ENCODE peak calls at places on chromosomes 2 and 18, in six cellular contexts. H is K562, G is HepG2, X is HCT116, P is H1, Z is GM12878. D is an unnamed sample.
A peak's percentile ranks its signal among the peaks of the same experiment; 100 is the strongest.

GRCh38 chr2:62724886-62725711 is 19.6 kb downstream of the EHBP1 start:
- DNase-seq in Z (no peak), G (no peak), X (peak; percentile 22), H (peak; percentile 15), P (no peak), D (peak; percentile 16)

GRCh38 chr2:144217853-144218633 is 301.9 kb downstream of the ZEB2 start:
- DNase-seq in X (no peak), G (no peak), P (no peak), Z (no peak), H (no peak), D (no peak)

GRCh38 chr2:48415765-48416515 is 114.0 kb upstream of the STON1 start:
- DNase-seq in P (no peak), Z (no peak), G (peak; percentile 88), H (no peak), X (no peak), D (peak; percentile 49)

GRCh38 chr2:150549381-150549780 is 61.9 kb upstream of the RND3 start:
- DNase-seq in X (no peak), P (no peak), G (no peak), Z (no peak), H (no peak), D (no peak)

GRCh38 chr2:63040586-63040985 is 10.0 kb upstream of the OTX1 start:
- DNase-seq in Z (no peak), P (no peak), G (no peak), X (no peak), H (no peak), D (no peak)

GRCh38 chr2:58098254-58099096 is 51.9 kb downstream of the VRK2 start:
- DNase-seq in H (no peak), G (no peak), P (no peak), Z (no peak), X (no peak), D (no peak)

GRCh38 chr2:75465317-75465998 is 95.3 kb downstream of the EVA1A start:
- DNase-seq in X (no peak), P (no peak), Z (no peak), H (no peak), G (peak; percentile 61), D (no peak)

GRCh38 chr2:236768393-236769140 is 198.9 kb downstream of the ACKR3 start:
- DNase-seq in P (no peak), X (no peak), Z (no peak), G (no peak), H (no peak), D (no peak)

GRCh38 chr2:222779145-222779832 is 81.5 kb upstream of the ACSL3 start:
- DNase-seq in P (no peak), X (no peak), Z (no peak), G (no peak), H (no peak), D (no peak)

GRCh38 chr2:67018318-67018717 is 378.8 kb upstream of the ETAA1 start:
- DNase-seq in G (no peak), H (no peak), X (no peak), Z (no peak), P (no peak), D (no peak)

GRCh38 chr18:33841221-33841967 is 263.4 kb downstream of the ASXL3 start:
- DNase-seq in P (no peak), G (no peak), X (no peak), Z (no peak), H (no peak), D (no peak)

GRCh38 chr2:74910245-74910644 is 48.2 kb upstream of the POLE4 start:
- DNase-seq in H (no peak), Z (no peak), X (no peak), P (no peak), G (no peak), D (no peak)

GRCh38 chr2:118845005-118845842 is 2.2 kb downstream of the EN1 start:
- DNase-seq in P (no peak), H (peak; percentile 49), Z (no peak), X (no peak), G (no peak), D (no peak)

GRCh38 chr2:138121769-138122661 is 157.7 kb downstream of the HNMT start:
- DNase-seq in X (no peak), Z (no peak), H (no peak), P (no peak), G (peak; percentile 49), D (no peak)

GRCh38 chr2:234661146-234661545 is 164.3 kb upstream of the ARL4C start:
- DNase-seq in Z (no peak), P (no peak), H (no peak), G (no peak), X (no peak), D (no peak)

GRCh38 chr2:85266424-85267041 is 61.3 kb downstream of the TGOLN2 start:
- DNase-seq in Z (no peak), P (no peak), X (peak; percentile 42), G (peak; percentile 70), H (peak; percentile 87), D (no peak)

GRCh38 chr2:69917854-69918253 is 2.9 kb downstream of the MXD1 start:
- DNase-seq in P (no peak), H (no peak), Z (no peak), G (no peak), X (peak; percentile 10), D (no peak)

GRCh38 chr2:188158337-188159100 is 133.2 kb upstream of the GULP1 start:
- DNase-seq in P (no peak), G (no peak), Z (no peak), X (no peak), H (no peak), D (no peak)

GRCh38 chr2:181952413-181953226 is 33.0 kb upstream of the PPP1R1C start:
- DNase-seq in Z (no peak), P (no peak), H (no peak), G (no peak), X (no peak), D (no peak)

GRCh38 chr2:215764441-215765048 is 248.8 kb downstream of the MREG start:
- DNase-seq in Z (no peak), P (no peak), H (peak; percentile 14), X (no peak), G (no peak), D (no peak)

GRCh38 chr18:62577748-62578147 is 54.9 kb downstream of the ZCCHC2 start:
- DNase-seq in P (no peak), H (no peak), X (no peak), Z (no peak), G (no peak), D (no peak)
- H3K4me3 ChIP-seq in P (no peak overlapping the region), H (no peak overlapping the region), X (no peak overlapping the region), Z (no peak overlapping the region), G (no peak overlapping the region), D (no peak overlapping the region)

GRCh38 chr2:220219371-220219770 is 591.9 kb downstream of the SLC4A3 start:
- DNase-seq in X (no peak), H (no peak), G (no peak), P (no peak), Z (no peak), D (no peak)
- TF ChIP-seq ZNF274 in X (no peak), H (no peak), G (no peak), P (no peak), Z (no peak), D (no peak)

GRCh38 chr18:80171190-80171872 is 62.3 kb downstream of the ADNP2 start:
- DNase-seq in H (peak; percentile 78), X (no peak), G (no peak), Z (no peak), P (no peak), D (no peak)
- H3K4me3 ChIP-seq in H (no peak overlapping the region), X (no peak overlapping the region), G (no peak overlapping the region), Z (no peak overlapping the region), P (no peak overlapping the region), D (no peak overlapping the region)

GRCh38 chr2:96856776-96857673 is 791 bp downstream of the ANKRD39 start:
- DNase-seq in Z (no peak), G (peak; percentile 47), H (no peak), X (no peak), P (no peak), D (no peak)
- TF ChIP-seq ZNF274 in Z (no peak), G (no peak), H (no peak), X (no peak), P (no peak), D (no peak)

DNA sequence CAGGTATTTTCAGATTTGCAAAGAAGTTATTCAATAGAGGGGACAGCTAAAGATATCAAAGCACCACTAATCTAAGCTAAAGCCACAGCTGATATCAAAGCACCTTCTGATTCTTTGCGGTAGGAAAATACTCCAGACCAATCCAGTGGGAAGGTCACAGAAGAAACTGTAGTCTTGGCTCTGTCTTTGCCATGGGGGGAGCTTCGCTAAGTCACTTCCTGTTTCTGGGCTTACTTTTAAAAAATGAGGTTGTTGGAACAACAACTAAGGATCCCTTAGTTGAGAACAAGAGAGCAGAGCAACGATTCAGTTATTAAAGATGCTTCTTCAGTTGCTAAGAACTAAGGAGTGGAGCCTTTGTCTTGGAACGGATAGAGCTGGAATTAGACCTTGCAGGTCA is 12.2 kb downstream of the LPIN1 start:
- DNase-seq in X (no peak), H (no peak), P (no peak), Z (no peak), G (no peak), D (no peak)
- H3K4me3 ChIP-seq in X (no peak overlapping the region), H (no peak overlapping the region), P (no peak overlapping the region), Z (no peak overlapping the region), G (no peak overlapping the region), D (no peak overlapping the region)

GRCh38 chr2:65541773-65542172 is 109.4 kb upstream of the SPRED2 start:
- DNase-seq in G (no peak), X (no peak), P (no peak), Z (no peak), H (no peak), D (no peak)

GRCh38 chr2:65549262-65550036 is 117.0 kb upstream of the SPRED2 start:
- DNase-seq in H (no peak), P (no peak), Z (no peak), X (no peak), G (no peak), D (no peak)

GRCh38 chr2:65548571-65549261 is 116.3 kb upstream of the SPRED2 start:
- DNase-seq in G (no peak), P (no peak), X (no peak), Z (no peak), H (no peak), D (no peak)

GRCh38 chr2:65546406-65546805 is 114.0 kb upstream of the SPRED2 start:
- DNase-seq in G (no peak), P (no peak), H (no peak), X (no peak), Z (no peak), D (no peak)

DNA sequence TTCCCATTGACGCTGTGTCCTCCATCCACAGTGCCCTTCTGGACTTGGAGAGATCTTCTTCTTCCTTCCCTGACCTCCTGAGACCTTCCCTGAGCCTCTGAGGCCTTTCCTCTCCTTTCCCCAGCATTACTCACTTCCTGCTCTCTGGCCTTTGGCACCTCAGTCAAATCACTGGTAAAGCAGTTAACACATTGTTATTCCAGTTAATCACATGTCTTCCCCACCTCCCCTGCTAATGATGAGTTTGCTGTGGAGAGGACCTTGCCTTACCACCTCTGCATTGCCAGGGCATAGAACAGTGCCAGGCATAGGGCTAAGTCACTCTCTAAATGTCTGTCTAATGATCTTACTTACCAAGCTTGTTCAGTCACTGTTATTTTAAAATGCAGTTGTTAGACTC is 113.4 kb upstream of the SPRED2 start:
- DNase-seq in X (no peak), Z (no peak), P (no peak), G (no peak), H (no peak), D (no peak)
- TF ChIP-seq ZNF274 in X (no peak), Z (no peak), P (no peak), G (no peak), H (no peak), D (no peak)

GRCh38 chr2:31237348-31238017 is 3.5 kb downstream of the EHD3 start:
- DNase-seq in Z (no peak), H (no peak), G (no peak), X (no peak), P (no peak), D (no peak)
- H3K4me3 ChIP-seq in Z (no peak overlapping the region), H (no peak overlapping the region), G (no peak overlapping the region), X (no peak overlapping the region), P (no peak overlapping the region), D (no peak overlapping the region)